ENCODE peak calls at places on chromosomes 13 and 19, in nine cellular contexts. Z is heart left ventricle, B is fibroblast of lung, S is H9, U is thoracic aorta, L is WTC11, N is epithelial cell of esophagus, G is IMR-90, X is HFFc6. K is an unnamed sample.

GRCh38 chr19:40147693-40148347 is 43.4 kb upstream of the MAP3K10 start:
- DNase-seq in X (peak; percentile 60), Z (no peak), N (peak; percentile 82), S (no peak), G (peak; percentile 77), B (peak; percentile 75), U (no peak), L (peak; percentile 8), K (no peak)

GRCh38 chr13:98155475-98156111 is 12.7 kb downstream of the FARP1 start:
- DNase-seq in N (peak; percentile 40), G (peak; percentile 91), L (no peak), X (peak; percentile 74), Z (peak; percentile 33), S (no peak), U (no peak), B (peak; percentile 80), K (no peak)

GRCh38 chr13:29480893-29481525 is 114.5 kb downstream of the SLC7A1 start:
- DNase-seq in L (no peak), Z (no peak), G (no peak), U (no peak), B (no peak), X (no peak), S (no peak), N (no peak), K (no peak)

GRCh38 chr13:19957320-19958118 is 1.0 kb upstream of the ZMYM2 start:
- DNase-seq in X (peak; percentile 16), B (peak; percentile 81), L (peak; percentile 73), N (peak; percentile 76), U (peak; percentile 34), S (peak; percentile 80), G (peak; percentile 18), Z (peak; percentile 77), K (peak; percentile 67)

GRCh38 chr13:45522571-45522970 is 57.8 kb downstream of the COG3 start:
- DNase-seq in G (peak; percentile 18), X (peak; percentile 66), L (no peak), S (no peak), U (no peak), N (no peak), B (no peak), Z (no peak), K (no peak)

GRCh38 chr19:16660763-16661479 is at the start of gene TMEM38A:
- DNase-seq in G (no peak), B (no peak), U (no peak), Z (peak; percentile 61), L (peak; percentile 38), S (peak; percentile 47), X (no peak), N (peak; percentile 30), K (peak; percentile 60)

GRCh38 chr19:35789195-35789977 is 14.0 kb downstream of the ARHGAP33 start:
- DNase-seq in U (no peak), B (no peak), S (peak; percentile 20), N (no peak), Z (no peak), X (no peak), L (no peak), G (no peak), K (no peak)

GRCh38 chr19:16575282-16575681 is 3.1 kb upstream of the SLC35E1 start:
- DNase-seq in G (no peak), L (no peak), U (no peak), N (no peak), X (no peak), S (no peak), B (no peak), Z (no peak), K (no peak)

GRCh38 chr19:5170329-5170745 is 170.3 kb downstream of the PTPRS start:
- DNase-seq in N (no peak), G (no peak), X (no peak), Z (no peak), S (peak; percentile 76), U (no peak), L (peak; percentile 82), B (no peak), K (peak; percentile 39)

GRCh38 chr13:73715114-73715909 is 418.9 kb downstream of the KLF12 start:
- DNase-seq in L (no peak), X (no peak), N (peak; percentile 59), S (no peak), U (no peak), B (no peak), G (no peak), Z (no peak), K (no peak)

GRCh38 chr13:30108913-30109237 is 198.5 kb downstream of the KATNAL1 start:
- DNase-seq in N (peak; percentile 99), L (no peak), G (no peak), X (no peak), B (no peak), S (no peak), U (no peak), Z (no peak), K (no peak)

GRCh38 chr19:13102666-13103584 is at the start of gene LYL1:
- DNase-seq in G (no peak), L (peak; percentile 67), B (peak; percentile 39), X (peak; percentile 48), N (no peak), S (peak; percentile 70), U (no peak), Z (peak; percentile 93), K (peak; percentile 66)

GRCh38 chr19:35754365-35755139 is 2.3 kb downstream of the HSPB6 start:
- DNase-seq in N (no peak), Z (peak; percentile 28), L (no peak), G (no peak), X (no peak), U (no peak), B (no peak), S (peak; percentile 21), K (no peak)

DNA sequence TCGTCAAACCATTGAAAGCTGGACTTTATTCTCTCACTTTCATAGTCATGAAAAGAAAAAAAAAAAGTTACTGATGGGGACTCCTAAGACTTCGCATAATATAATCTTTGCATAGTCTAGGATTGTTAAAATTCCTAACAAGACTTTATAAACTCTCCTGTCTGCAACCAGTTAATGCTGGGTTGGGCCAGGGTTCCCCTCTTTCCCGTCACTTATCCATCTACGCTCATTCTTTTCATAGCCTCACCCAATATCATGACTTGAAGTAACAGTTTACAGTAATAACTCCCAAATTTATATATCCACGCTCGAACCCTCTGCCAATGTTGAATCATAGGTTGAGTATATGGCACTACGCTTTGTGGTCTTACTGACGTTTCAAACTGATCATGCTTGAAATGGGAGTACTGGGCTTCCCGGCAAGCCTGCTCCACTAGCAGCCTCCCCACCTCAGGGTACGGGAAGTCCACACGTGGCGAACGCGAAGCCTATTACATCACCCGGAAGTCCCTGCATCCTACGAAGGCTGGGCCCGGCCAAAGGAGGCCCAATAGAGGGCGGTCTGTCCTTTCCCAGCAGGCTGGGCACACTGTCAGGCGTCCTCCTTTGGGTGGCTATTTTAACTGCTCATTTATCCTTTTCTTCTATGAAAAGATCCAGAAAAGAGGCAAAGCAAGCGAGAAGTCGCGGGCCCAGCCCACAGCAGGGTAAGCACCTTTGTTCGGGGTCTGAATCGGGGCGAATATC is 694 bp upstream of the ZNF460 start:
- DNase-seq in U (peak; percentile 84), X (peak; percentile 90), B (peak; percentile 99), G (peak; percentile 97), S (peak; percentile 95), N (peak; percentile 96), L (peak; percentile 83), Z (peak; percentile 95), K (peak; percentile 74)
- TF ChIP-seq CTCF in U (no peak), X (peak; percentile 69), B (no peak), G (peak; percentile 41), S (peak; percentile 39), N (peak; percentile 44), L (no peak), Z (peak; percentile 63), K (no peak)

GRCh38 chr13:60986301-60986700 is 429.3 kb downstream of the PCDH20 start:
- DNase-seq in B (no peak), L (no peak), N (peak; percentile 71), S (no peak), U (no peak), X (no peak), G (no peak), Z (no peak), K (no peak)

GRCh38 chr13:60990032-60990733 is 425.5 kb downstream of the PCDH20 start:
- DNase-seq in G (no peak), N (peak; percentile 78), B (no peak), L (peak; percentile 63), U (no peak), S (peak; percentile 35), X (no peak), Z (no peak), K (no peak)
- TF ChIP-seq CTCF in G (no peak), N (peak; percentile 72), B (no peak), L (no peak), U (no peak), S (peak; percentile 60), X (no peak), Z (no peak), K (no peak)

DNA sequence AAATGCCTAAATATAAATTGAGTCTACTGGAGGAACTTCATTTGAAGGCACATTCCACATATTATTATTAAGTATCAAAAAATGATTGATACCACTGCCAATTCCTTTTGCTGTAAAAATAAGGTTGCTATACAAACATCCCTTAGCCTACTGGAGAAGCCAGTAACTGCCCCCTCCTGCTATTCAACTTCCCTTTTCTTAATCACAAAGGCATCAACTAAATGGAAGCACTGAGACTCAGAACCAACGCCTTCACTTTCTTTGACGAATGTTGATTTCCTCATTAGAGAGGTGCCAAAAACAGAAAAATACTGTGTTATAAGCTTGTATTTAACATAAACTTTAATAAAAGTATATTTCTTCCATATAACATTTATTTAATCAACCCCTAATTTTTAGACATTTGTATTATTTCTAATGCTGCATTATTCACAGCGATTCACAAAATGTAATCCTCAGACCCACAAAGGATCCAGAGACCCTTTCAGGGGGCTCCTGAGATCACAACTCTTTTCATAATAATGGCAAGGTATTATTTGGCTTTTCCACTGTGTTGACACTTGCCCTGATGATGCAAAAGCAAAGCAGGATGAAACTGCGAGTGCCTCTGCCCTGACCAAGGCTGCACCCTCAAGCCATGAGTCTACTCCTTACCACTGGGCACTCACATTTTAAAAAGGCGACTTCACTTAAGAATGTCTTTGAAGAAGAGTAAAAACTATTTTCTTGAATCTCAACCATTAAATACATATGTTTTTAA is 11.6 kb downstream of the ELF1 start:
- DNase-seq in G (peak; percentile 30), U (no peak), B (peak; percentile 16), L (no peak), Z (no peak), X (no peak), N (peak; percentile 71), S (no peak), K (no peak)
- TF ChIP-seq CTCF in G (no peak), U (no peak), B (no peak), L (no peak), Z (no peak), X (no peak), N (no peak), S (no peak), K (no peak)

DNA sequence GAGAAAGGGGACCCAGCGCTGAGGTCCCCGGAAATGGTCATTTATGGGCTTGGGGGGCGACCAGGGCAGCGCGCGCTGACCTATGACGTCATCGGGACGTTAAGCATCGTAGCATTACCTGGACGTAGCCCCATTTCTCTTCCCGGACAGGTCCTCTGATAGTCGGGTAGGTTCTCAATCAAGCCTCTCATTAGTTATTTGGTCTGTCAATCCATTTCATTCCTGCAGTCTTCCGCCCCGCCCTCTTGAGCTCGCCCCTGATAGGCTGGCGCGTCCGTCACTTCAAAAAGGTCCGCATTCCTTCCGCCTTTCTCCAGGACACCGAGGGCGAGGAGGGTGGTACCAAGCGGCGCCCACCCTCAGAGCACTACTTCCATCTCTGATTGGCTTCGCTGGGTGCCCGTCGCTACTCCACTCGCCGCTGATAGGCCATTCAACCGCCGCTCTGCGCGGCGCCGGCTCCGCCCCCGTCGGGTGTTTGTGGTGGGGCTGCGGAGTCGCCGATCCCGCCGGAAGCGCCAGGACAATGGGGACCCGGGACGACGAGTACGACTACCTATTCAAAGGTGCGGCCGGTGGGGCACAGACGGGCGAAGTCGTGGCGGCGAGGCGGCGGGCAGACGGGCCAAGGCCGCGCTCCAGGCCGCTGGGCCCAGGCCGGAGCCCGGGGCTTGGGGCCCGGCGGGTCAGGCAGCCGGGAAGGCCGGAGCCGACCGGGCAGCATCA is at the start of gene RAB11B:
- DNase-seq in B (peak; percentile 100), X (peak; percentile 100), G (peak; percentile 99), S (peak; percentile 100), L (peak; percentile 99), Z (peak; percentile 99), U (peak; percentile 99), N (peak; percentile 100), K (peak; percentile 98)
- TF ChIP-seq CTCF in B (no peak), X (no peak), G (no peak), S (no peak), L (no peak), Z (no peak), U (no peak), N (no peak), K (no peak)